ENCODE peak calls at places on chromosomes 3 and 15, in six cellular contexts. F, Z, X, W, Q and L are unnamed samples.

GRCh38 chr3:138412821-138413531 is 21.4 kb upstream of the ESYT3 start:
- DNase-seq in F (peak), Z (no peak), X (no peak), W (no peak), Q (no peak), L (no peak)

GRCh38 chr3:155676252-155676981 is 68.5 kb downstream of the PLCH1 start:
- DNase-seq in F (peak), Z (no peak), X (peak), W (no peak), Q (no peak), L (peak)

GRCh38 chr3:136018876-136019275 is 53.3 kb downstream of the PPP2R3A start:
- DNase-seq in F (peak), Z (no peak), X (no peak), W (no peak), Q (no peak), L (peak)

GRCh38 chr15:92682772-92683510 is 27.4 kb upstream of the FAM174B start:
- DNase-seq in F (peak), Z (no peak), X (no peak), W (no peak), Q (no peak), L (no peak)

GRCh38 chr3:148433665-148434064 is 264.0 kb upstream of the AGTR1 start:
- DNase-seq in F (no peak), Z (no peak), X (no peak), W (no peak), Q (no peak), L (no peak)

GRCh38 chr3:154749514-154749913 is 319.5 kb upstream of the GPR149 start:
- DNase-seq in F (no peak), Z (no peak), X (no peak), W (no peak), Q (no peak), L (no peak)

GRCh38 chr15:77409259-77410156 is 10.4 kb downstream of the PEAK1 start:
- DNase-seq in F (no peak), Z (peak), X (no peak), W (no peak), Q (no peak), L (no peak)

GRCh38 chr3:155701882-155702465 is 42.9 kb downstream of the PLCH1 start:
- DNase-seq in F (peak), Z (no peak), X (peak), W (no peak), Q (no peak), L (peak)

GRCh38 chr3:12719984-12720656 is 38.9 kb downstream of the TMEM40 start:
- DNase-seq in F (peak), Z (peak), X (peak), W (peak), Q (peak), L (peak)

GRCh38 chr3:127772776-127773751 is 49.3 kb downstream of the MGLL start:
- DNase-seq in F (no peak), Z (no peak), X (no peak), W (peak), Q (no peak), L (no peak)

GRCh38 chr3:149670742-149671492 is 13.1 kb upstream of the WWTR1 start:
- DNase-seq in F (no peak), Z (no peak), X (no peak), W (no peak), Q (no peak), L (no peak)

GRCh38 chr3:158751316-158751715 is 19.1 kb upstream of the RARRES1 start:
- DNase-seq in F (no peak), Z (no peak), X (no peak), W (no peak), Q (no peak), L (no peak)

GRCh38 chr3:78670087-78670486 is 1097.7 kb downstream of the ROBO1 start:
- DNase-seq in F (no peak), Z (no peak), X (no peak), W (no peak), Q (no peak), L (no peak)

GRCh38 chr15:41993447-41994170 is 21.3 kb upstream of the EHD4 start:
- DNase-seq in F (no peak), Z (no peak), X (no peak), W (no peak), Q (no peak), L (no peak)

GRCh38 chr3:82229397-82229796 is 468.0 kb upstream of the GBE1 start:
- DNase-seq in F (no peak), Z (peak), X (no peak), W (no peak), Q (no peak), L (no peak)

GRCh38 chr3:42032693-42033349 is 58.3 kb upstream of the TRAK1 start:
- DNase-seq in F (peak), Z (no peak), X (peak), W (peak), Q (peak), L (no peak)

GRCh38 chr3:179624471-179624870 is 19.9 kb downstream of the NDUFB5 start:
- DNase-seq in F (no peak), Z (no peak), X (no peak), W (no peak), Q (no peak), L (no peak)

GRCh38 chr3:50272911-50273688 is 4.2 kb downstream of the SEMA3B start:
- DNase-seq in F (peak), Z (peak), X (peak), W (peak), Q (peak), L (peak)

GRCh38 chr3:113254171-113254947 is 43.0 kb downstream of the BOC start:
- DNase-seq in F (no peak), Z (no peak), X (no peak), W (no peak), Q (no peak), L (no peak)

GRCh38 chr3:182094321-182094720 is 382.6 kb downstream of the SOX2 start:
- DNase-seq in F (no peak), Z (no peak), X (no peak), W (no peak), Q (no peak), L (no peak)

GRCh38 chr3:133487920-133488540 is 85.5 kb upstream of the CDV3 start:
- DNase-seq in F (peak), Z (no peak), X (no peak), W (no peak), Q (no peak), L (no peak)
- TF ChIP-seq CTCF in F (peak), Z (peak), X (peak), W (peak), Q (peak), L (peak)

GRCh38 chr3:51391566-51392300 is 648 bp downstream of the RBM15B start:
- DNase-seq in F (peak), Z (peak), X (peak), W (peak), Q (peak), L (no peak)

GRCh38 chr3:51392301-51393095 is 1.4 kb downstream of the RBM15B start:
- DNase-seq in F (no peak), Z (no peak), X (no peak), W (peak), Q (no peak), L (no peak)

GRCh38 chr3:51393564-51393963 is 2.5 kb downstream of the RBM15B start:
- DNase-seq in F (no peak), Z (no peak), X (no peak), W (no peak), Q (no peak), L (no peak)

GRCh38 chr3:51394541-51394940 is 3.5 kb downstream of the RBM15B start:
- DNase-seq in F (no peak), Z (no peak), X (no peak), W (no peak), Q (no peak), L (no peak)

DNA sequence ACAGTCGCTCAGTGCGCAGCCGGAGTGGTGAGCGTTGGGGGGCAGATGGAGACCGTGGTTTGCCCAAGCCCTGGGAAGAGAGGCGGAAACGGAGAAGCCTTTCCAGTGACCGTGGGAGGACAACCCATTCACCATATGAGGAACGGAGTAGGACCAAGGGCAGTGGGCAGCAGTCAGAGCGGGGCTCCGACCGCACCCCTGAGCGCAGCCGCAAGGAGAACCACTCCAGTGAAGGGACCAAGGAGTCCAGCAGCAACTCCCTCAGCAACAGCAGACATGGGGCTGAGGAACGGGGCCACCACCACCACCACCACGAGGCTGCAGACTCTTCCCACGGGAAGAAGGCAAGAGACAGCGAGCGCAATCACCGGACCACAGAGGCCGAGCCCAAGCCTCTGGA is 2.0 kb downstream of the RBM15B start:
- DNase-seq in F (no peak), Z (no peak), X (no peak), W (no peak), Q (no peak), L (no peak)
- H3K4me3 ChIP-seq in F (no peak), Z (peak), X (no peak), W (no peak), Q (no peak), L (peak)

GRCh38 chr3:194602580-194603300 is 30.5 kb downstream of the TMEM44 start:
- DNase-seq in F (no peak), Z (no peak), X (no peak), W (no peak), Q (no peak), L (no peak)

GRCh38 chr3:194604126-194604525 is 29.1 kb downstream of the TMEM44 start:
- DNase-seq in F (no peak), Z (no peak), X (no peak), W (no peak), Q (no peak), L (no peak)

GRCh38 chr3:194606163-194606562 is 27.1 kb downstream of the TMEM44 start:
- DNase-seq in F (no peak), Z (no peak), X (no peak), W (no peak), Q (no peak), L (no peak)

GRCh38 chr3:194606941-194607340 is 26.3 kb downstream of the TMEM44 start:
- DNase-seq in F (no peak), Z (no peak), X (no peak), W (no peak), Q (no peak), L (no peak)

GRCh38 chr3:194604837-194605236 is 28.4 kb downstream of the TMEM44 start:
- DNase-seq in F (no peak), Z (no peak), X (no peak), W (no peak), Q (no peak), L (no peak)
- TF ChIP-seq CTCF in F (peak), Z (peak), X (peak), W (no peak), Q (peak), L (peak)

DNA sequence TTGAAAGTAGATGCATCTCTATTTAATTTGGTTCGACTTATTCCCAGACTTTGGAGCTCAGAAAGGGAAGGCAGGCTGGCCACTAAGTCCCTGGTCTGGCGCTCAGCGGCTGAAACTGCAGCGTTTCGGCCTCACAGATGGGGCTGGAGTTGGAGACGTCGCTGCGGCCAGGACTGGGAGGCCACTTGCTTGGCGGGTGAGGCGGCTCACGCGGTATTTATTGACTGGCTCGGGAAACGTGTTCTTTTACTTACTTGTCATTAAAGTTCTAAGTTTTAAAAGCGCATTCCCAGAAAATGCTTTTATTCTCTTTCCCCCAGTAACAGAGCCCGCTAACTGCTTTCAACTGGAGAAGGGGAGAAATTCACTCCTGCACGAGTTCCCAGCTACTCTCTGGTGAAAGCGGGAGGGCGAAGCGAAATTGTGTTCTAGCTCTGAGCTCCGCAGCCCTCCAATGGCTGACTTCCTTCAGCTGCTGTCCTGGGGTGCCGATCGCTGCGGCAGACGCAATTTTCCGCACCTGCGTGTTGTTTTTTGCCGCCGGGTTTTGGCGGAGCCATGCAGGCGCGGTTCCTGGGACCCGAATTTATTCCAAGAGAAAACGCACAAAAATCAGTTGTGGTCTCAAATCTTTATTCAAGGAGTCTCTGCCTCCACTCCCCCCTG is 13.9 kb downstream of the ZIC1 start:
- DNase-seq in F (no peak), Z (no peak), X (peak), W (no peak), Q (no peak), L (no peak)
- H3K4me3 ChIP-seq in F (no peak), Z (no peak), X (peak), W (no peak), Q (no peak), L (no peak)

GRCh38 chr3:111776844-111777483 is 82.1 kb upstream of the PHLDB2 start:
- DNase-seq in F (no peak), Z (no peak), X (no peak), W (no peak), Q (no peak), L (no peak)
- TF ChIP-seq CTCF in F (no peak), Z (no peak), X (no peak), W (no peak), Q (no peak), L (no peak)